ENCODE peak calls at places on chromosomes 3 and 15, in five cellular contexts. H, G, W, T and U are unnamed samples. For H3K4me1 and H3K27me3, the result is how much of the 10 kb centered on the place peaks cover.

GRCh38 chr3:187197255-187197654 is at the start of gene RTP1:
- DNase-seq in G (no peak), H (no peak), T (no peak), W (no peak), U (no peak)

GRCh38 chr3:60025071-60026055 is 975.5 kb upstream of the CFAP20DC start:
- DNase-seq in T (no peak), W (no peak), G (no peak), H (no peak), U (no peak)

GRCh38 chr3:47475029-47475569 is 642 bp downstream of the SCAP start:
- DNase-seq in G (no peak), W (no peak), T (no peak), H (no peak), U (peak)

GRCh38 chr3:31263897-31264296 is 268.8 kb upstream of the STT3B start:
- DNase-seq in T (no peak), W (no peak), G (no peak), H (no peak), U (no peak)

GRCh38 chr3:14323401-14324223 is 78.8 kb upstream of the SLC6A6 start:
- DNase-seq in T (no peak), H (no peak), G (no peak), W (no peak), U (no peak)

GRCh38 chr15:85763157-85763556 is 31.6 kb downstream of the KLHL25 start:
- DNase-seq in T (no peak), G (peak), W (no peak), H (no peak), U (no peak)

GRCh38 chr3:194861375-194861774 is 175.7 kb downstream of the FAM43A start:
- DNase-seq in T (no peak), W (no peak), G (no peak), H (no peak), U (no peak)

GRCh38 chr3:13019706-13020105 is 53.5 kb downstream of the IQSEC1 start:
- DNase-seq in W (no peak), H (no peak), T (no peak), G (no peak), U (no peak)

GRCh38 chr15:75727851-75728715 is 15.4 kb upstream of the CSPG4 start:
- DNase-seq in T (peak), H (peak), W (no peak), G (peak), U (peak)

GRCh38 chr3:10410383-10411002 is 89.6 kb upstream of the SEC13 start:
- DNase-seq in T (no peak), W (no peak), G (no peak), H (no peak), U (no peak)

GRCh38 chr15:65841121-65841930 is 28.0 kb upstream of the RAB11A start:
- DNase-seq in T (peak), G (no peak), W (no peak), H (no peak), U (no peak)

GRCh38 chr3:194395767-194396527 is 3.1 kb downstream of the GP5 start:
- DNase-seq in T (peak), H (peak), W (no peak), G (no peak), U (peak)

GRCh38 chr3:134480546-134480945 is 5.2 kb downstream of the ANAPC13 start:
- DNase-seq in H (no peak), T (no peak), G (no peak), W (no peak), U (no peak)
- H3K4me1 ChIP-seq in H (under half), T (under half), G (under half), W (under half), U (under half)

GRCh38 chr15:45471151-45471550 is 51.4 kb downstream of the SLC30A4 start:
- DNase-seq in W (no peak), G (no peak), H (no peak), T (peak), U (no peak)

GRCh38 chr15:45473068-45473467 is 49.5 kb downstream of the SLC30A4 start:
- DNase-seq in T (peak), W (no peak), H (no peak), G (no peak), U (no peak)

GRCh38 chr15:45476395-45476794 is 46.2 kb downstream of the SLC30A4 start:
- DNase-seq in G (no peak), H (no peak), W (no peak), T (no peak), U (no peak)

GRCh38 chr15:45469429-45469828 is 53.1 kb downstream of the SLC30A4 start:
- DNase-seq in H (no peak), G (no peak), T (peak), W (no peak), U (no peak)

DNA sequence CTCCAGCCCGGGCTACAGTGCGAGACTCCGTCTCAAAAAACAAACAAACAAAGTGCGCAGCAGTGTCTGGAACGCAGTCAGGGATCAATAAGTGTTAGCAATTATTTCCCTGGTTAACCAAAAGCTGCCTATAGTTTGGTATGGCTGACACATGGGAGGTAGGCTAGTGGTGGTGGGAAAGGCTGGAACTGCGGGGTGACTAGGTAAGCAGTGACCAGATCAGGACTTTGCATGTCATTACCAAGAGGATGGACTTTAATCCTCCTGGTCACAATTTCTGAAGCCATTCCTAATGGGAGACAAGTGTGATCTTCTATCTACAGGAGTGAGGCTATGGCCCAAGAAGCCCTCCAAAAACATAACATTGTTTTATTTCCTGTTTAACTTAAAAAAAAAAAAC is 47.8 kb downstream of the SLC30A4 start:
- DNase-seq in W (no peak), G (no peak), T (no peak), H (no peak), U (no peak)
- H3K27me3 ChIP-seq in W (under half), G (under half), T (under half), H (half or more), U (under half)

DNA sequence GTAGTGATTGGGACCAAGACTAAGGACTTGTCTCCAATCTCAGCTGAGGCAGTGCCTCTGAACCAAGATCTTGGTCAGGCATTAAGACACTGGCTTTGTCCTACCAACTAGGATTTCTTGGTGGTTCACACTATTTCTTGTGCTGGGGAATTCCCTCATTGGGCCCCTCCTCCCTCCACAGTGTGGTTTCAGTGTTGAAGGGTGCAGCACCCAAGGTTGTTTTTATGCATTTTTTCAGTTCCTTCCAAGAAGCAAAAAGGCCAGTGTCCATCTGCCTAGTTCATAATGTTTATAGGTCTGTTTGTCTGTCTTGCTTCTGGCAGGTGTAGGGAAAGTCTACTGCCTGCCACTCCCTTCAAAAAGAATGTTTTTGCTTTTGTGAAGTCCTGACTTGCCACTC is 10.6 kb upstream of the ITPKA start:
- DNase-seq in H (no peak), W (no peak), G (no peak), T (no peak), U (peak)
- H3K4me3 ChIP-seq in H (no peak), W (no peak), G (no peak), T (no peak), U (peak)

GRCh38 chr3:138941259-138941885 is 5.6 kb downstream of the FOXL2 start:
- DNase-seq in H (peak), W (no peak), T (peak), G (no peak), U (no peak)
- H3K4me1 ChIP-seq in H (under half), W (under half), T (under half), G (under half), U (half or more)

DNA sequence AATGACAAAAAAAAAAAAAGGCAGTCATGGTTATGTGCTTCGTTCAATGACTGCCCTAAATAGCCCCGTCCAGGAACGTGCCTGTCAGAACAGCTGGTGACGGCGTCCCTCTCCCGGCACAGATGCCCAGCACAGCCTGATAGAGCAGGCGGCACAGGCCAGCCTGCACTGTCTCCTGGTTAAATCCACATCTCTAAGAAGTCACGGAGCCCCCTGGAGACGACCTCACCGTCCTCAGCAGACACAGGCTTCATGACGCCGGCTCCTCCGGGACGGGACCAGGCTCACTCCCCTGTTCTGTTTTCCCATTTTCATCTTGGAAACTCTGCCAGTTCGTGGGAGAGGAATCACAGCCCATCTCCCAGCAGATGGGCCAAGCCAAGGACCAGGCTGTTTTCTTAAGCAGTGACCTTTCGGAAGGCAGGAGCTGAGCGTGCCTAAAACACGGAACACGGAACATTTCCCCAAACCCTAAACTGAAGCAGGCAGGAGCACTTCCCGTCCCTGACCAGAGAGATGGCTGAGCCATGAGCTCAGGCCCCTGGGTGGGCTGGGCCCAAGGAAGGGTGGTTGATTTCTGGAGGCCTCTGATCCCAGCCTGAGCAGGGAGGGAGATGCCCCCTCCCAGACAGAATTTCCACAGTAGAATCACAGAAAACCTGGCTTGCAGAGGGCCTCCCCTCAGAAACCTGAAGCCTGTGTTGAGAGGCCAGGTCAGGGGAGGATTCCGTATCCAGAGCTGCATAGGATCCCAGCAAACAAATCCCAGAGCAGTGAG is 35.9 kb downstream of the ADCY5 start:
- DNase-seq in T (no peak), G (no peak), W (no peak), H (no peak), U (no peak)
- H3K27me3 ChIP-seq in T (under half), G (under half), W (under half), H (under half), U (under half)

DNA sequence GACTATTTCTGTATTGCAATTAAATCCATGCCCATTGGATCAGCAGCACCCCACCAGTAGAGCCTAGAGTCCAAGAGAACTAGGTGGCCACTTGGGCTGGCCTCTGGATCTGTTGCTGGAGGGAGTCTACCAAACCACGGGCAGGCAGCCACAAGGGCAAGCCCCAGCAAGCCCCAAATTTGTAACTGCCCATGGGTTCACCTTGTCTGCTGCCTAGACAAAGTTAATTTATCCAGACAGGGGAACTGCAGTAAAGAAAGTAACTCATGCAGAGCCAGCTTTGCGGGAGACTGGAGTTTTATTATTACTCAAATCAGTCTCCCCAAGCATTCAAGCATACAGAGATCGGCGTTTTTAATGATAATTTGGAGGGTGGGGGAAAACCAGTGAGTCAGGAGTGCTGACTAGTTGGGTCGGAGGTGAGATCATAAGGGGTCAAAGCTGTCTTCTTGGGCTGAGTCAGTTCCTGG is 74.0 kb upstream of the TERB2 start:
- DNase-seq in W (no peak), H (no peak), G (no peak), T (no peak), U (no peak)
- H3K4me3 ChIP-seq in W (no peak), H (no peak), G (no peak), T (no peak), U (no peak)